ENCODE peak calls at places on chromosomes 13 and 19, in six cellular contexts. Z, O, W, L, A and H are unnamed samples.

GRCh38 chr19:38216785-38217746 is 7.0 kb downstream of the DPF1 start:
- DNase-seq in Z (no peak), O (no peak), W (peak), L (no peak), A (no peak), H (peak)

GRCh38 chr13:31765441-31765840 is 26.1 kb downstream of the RXFP2 start:
- DNase-seq in Z (no peak), O (no peak), W (no peak), L (no peak), A (no peak), H (no peak)

GRCh38 chr19:4109626-4109945 is 14.3 kb downstream of the MAP2K2 start:
- DNase-seq in Z (no peak), O (no peak), W (no peak), L (no peak), A (no peak), H (no peak)

GRCh38 chr19:35491838-35492360 is 1.6 kb upstream of the KRTDAP start:
- DNase-seq in Z (no peak), O (no peak), W (no peak), L (peak), A (no peak), H (peak)

GRCh38 chr13:28392896-28393295 is 102.0 kb downstream of the FLT1 start:
- DNase-seq in Z (no peak), O (no peak), W (no peak), L (no peak), A (no peak), H (no peak)

GRCh38 chr13:24027494-24027893 is 130.2 kb upstream of the C1QTNF9B start:
- DNase-seq in Z (no peak), O (no peak), W (no peak), L (no peak), A (no peak), H (no peak)

GRCh38 chr19:17391371-17392151 is 2.4 kb downstream of the CCDC194 start:
- DNase-seq in Z (no peak), O (no peak), W (peak), L (no peak), A (no peak), H (no peak)

GRCh38 chr19:5282926-5283325 is 57.7 kb downstream of the PTPRS start:
- DNase-seq in Z (no peak), O (no peak), W (no peak), L (no peak), A (no peak), H (no peak)

GRCh38 chr19:20321139-20321656 is 154.2 kb downstream of the ZNF486 start:
- DNase-seq in Z (no peak), O (no peak), W (no peak), L (no peak), A (no peak), H (no peak)

GRCh38 chr19:28023064-28023463 is 1189.9 kb downstream of the UQCRFS1 start:
- DNase-seq in Z (no peak), O (no peak), W (no peak), L (no peak), A (peak), H (no peak)

GRCh38 chr19:15154002-15154612 is 46.7 kb downstream of the NOTCH3 start:
- DNase-seq in Z (no peak), O (no peak), W (peak), L (peak), A (peak), H (peak)

GRCh38 chr19:15475611-15476010 is 3.7 kb downstream of the PGLYRP2 start:
- DNase-seq in Z (no peak), O (no peak), W (no peak), L (no peak), A (no peak), H (no peak)

GRCh38 chr13:105969761-105970160 is 565.7 kb downstream of the EFNB2 start:
- DNase-seq in Z (no peak), O (no peak), W (no peak), L (no peak), A (peak), H (peak)

GRCh38 chr13:33285420-33286124 is at the start of gene STARD13:
- DNase-seq in Z (peak), O (peak), W (peak), L (peak), A (peak), H (peak)

GRCh38 chr13:80338781-80339577 is 1.9 kb downstream of the SPRY2 start:
- DNase-seq in Z (peak), O (peak), W (peak), L (peak), A (peak), H (peak)

GRCh38 chr19:49150106-49150943 is 4.9 kb downstream of the HRC start:
- DNase-seq in Z (no peak), O (peak), W (peak), L (peak), A (peak), H (peak)

GRCh38 chr19:42233106-42233505 is 9.3 kb downstream of the GSK3A start:
- DNase-seq in Z (no peak), O (no peak), W (no peak), L (no peak), A (no peak), H (no peak)

GRCh38 chr13:110231348-110232047 is 75.5 kb downstream of the COL4A1 start:
- DNase-seq in Z (no peak), O (no peak), W (no peak), L (no peak), A (no peak), H (no peak)

GRCh38 chr19:43441736-43442135 is 23.7 kb downstream of the LYPD3 start:
- DNase-seq in Z (no peak), O (no peak), W (no peak), L (no peak), A (no peak), H (no peak)

GRCh38 chr19:49987159-49987698 is 26.3 kb upstream of the SIGLEC11 start:
- DNase-seq in Z (peak), O (peak), W (peak), L (peak), A (peak), H (peak)

GRCh38 chr19:30087381-30088138 is 145.5 kb downstream of the URI1 start:
- DNase-seq in Z (no peak), O (no peak), W (no peak), L (no peak), A (no peak), H (no peak)

GRCh38 chr13:107730835-107731234 is 484.5 kb downstream of the LIG4 start:
- DNase-seq in Z (peak), O (no peak), W (no peak), L (no peak), A (no peak), H (no peak)

GRCh38 chr19:6103217-6103644 is 7.1 kb downstream of the RFX2 start:
- DNase-seq in Z (peak), O (peak), W (peak), L (peak), A (peak), H (no peak)

GRCh38 chr19:45218887-45219780 is 26.1 kb downstream of the EXOC3L2 start:
- DNase-seq in Z (no peak), O (no peak), W (no peak), L (no peak), A (no peak), H (no peak)

GRCh38 chr13:99501952-99502310 is 659 bp downstream of the TM9SF2 start:
- DNase-seq in Z (no peak), O (no peak), W (peak), L (no peak), A (no peak), H (no peak)

GRCh38 chr13:23180711-23181110 is at the start of gene SGCG:
- DNase-seq in Z (no peak), O (no peak), W (no peak), L (no peak), A (no peak), H (no peak)

GRCh38 chr13:33634526-33635111 is 183.3 kb upstream of the RFC3 start:
- DNase-seq in Z (no peak), O (no peak), W (no peak), L (no peak), A (peak), H (no peak)

GRCh38 chr13:20221772-20222171 is 10.3 kb downstream of the GJB6 start:
- DNase-seq in Z (no peak), O (no peak), W (no peak), L (no peak), A (no peak), H (no peak)

GRCh38 chr13:95420501-95420900 is 119.2 kb upstream of the ABCC4 start:
- DNase-seq in Z (no peak), O (no peak), W (no peak), L (no peak), A (no peak), H (no peak)

GRCh38 chr13:36530050-36530789 is 97.9 kb downstream of the CCNA1 start:
- DNase-seq in Z (no peak), O (peak), W (no peak), L (no peak), A (peak), H (no peak)

GRCh38 chr19:45217193-45217956 is 27.8 kb downstream of the EXOC3L2 start:
- DNase-seq in Z (no peak), O (no peak), W (no peak), L (no peak), A (no peak), H (no peak)

GRCh38 chr13:24161010-24161775 is 673 bp downstream of the SPATA13 start:
- DNase-seq in Z (no peak), O (no peak), W (peak), L (peak), A (no peak), H (peak)

GRCh38 chr19:40529093-40529954 is 47.3 kb upstream of the SHKBP1 start:
- DNase-seq in Z (peak), O (peak), W (peak), L (peak), A (peak), H (peak)

GRCh38 chr13:25963681-25964080 is 88.1 kb downstream of the SHISA2 start:
- DNase-seq in Z (no peak), O (no peak), W (no peak), L (no peak), A (peak), H (no peak)

GRCh38 chr19:29308977-29309520 is 96.1 kb upstream of the UQCRFS1 start:
- DNase-seq in Z (no peak), O (no peak), W (no peak), L (no peak), A (no peak), H (no peak)

GRCh38 chr13:39599842-39600241 is 3.2 kb downstream of the LHFPL6 start:
- DNase-seq in Z (no peak), O (no peak), W (no peak), L (no peak), A (no peak), H (no peak)

GRCh38 chr13:72599148-72599743 is 128.2 kb downstream of the MZT1 start:
- DNase-seq in Z (no peak), O (no peak), W (no peak), L (no peak), A (no peak), H (no peak)

GRCh38 chr13:85286081-85286480 is 513.1 kb downstream of the SLITRK6 start:
- DNase-seq in Z (no peak), O (no peak), W (no peak), L (no peak), A (no peak), H (no peak)

GRCh38 chr19:29098863-29099481 is 114.0 kb downstream of the UQCRFS1 start:
- DNase-seq in Z (peak), O (peak), W (peak), L (peak), A (peak), H (peak)

DNA sequence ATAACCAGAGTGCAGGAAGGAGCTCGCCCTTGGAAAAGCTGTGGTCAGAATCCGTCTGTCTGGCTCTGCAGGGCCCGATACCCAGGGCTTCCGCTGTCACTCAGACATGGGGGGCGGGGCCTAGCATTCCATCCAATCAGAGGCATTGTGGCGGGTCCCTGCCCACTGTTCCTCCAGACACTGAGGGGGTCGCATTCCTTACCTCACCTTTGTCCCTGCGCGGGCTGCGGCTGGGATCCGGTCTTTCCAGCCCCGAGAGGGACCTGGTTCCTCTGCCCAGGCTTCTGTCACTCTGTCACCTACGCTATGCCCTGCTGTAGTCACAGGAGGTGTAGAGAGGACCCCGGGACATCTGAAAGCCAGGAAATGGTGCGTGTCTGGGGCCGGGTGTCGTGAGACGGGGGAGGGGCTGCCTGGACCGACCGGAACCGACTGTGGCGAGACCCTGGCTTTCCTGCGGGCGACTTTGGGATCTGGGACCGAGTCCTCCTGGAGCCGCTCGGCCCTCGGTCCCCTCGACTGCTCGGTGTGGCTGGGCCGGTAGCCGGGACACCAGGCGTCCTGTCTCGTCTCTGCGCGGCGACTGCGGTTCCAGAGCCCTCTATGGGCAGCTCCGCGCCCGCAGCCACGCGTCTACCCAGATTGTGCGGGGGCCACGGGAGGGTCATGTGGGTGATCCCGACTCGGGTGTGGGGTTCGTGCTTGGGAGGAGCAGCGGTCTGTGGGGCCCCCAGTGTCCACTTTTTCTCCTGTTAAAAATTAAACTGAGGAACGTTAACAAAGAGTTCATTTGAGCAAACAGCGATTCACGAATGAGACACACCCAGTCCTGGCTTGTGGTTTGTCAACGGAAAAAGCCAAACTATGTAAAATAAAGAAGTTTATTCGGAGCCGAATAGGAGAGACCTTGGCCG is at the start of gene ZNF69:
- DNase-seq in Z (peak), O (peak), W (peak), L (peak), A (peak), H (peak)
- TF ChIP-seq CTCF in Z (peak), O (no peak), W (peak), L (no peak), A (peak), H (no peak)

DNA sequence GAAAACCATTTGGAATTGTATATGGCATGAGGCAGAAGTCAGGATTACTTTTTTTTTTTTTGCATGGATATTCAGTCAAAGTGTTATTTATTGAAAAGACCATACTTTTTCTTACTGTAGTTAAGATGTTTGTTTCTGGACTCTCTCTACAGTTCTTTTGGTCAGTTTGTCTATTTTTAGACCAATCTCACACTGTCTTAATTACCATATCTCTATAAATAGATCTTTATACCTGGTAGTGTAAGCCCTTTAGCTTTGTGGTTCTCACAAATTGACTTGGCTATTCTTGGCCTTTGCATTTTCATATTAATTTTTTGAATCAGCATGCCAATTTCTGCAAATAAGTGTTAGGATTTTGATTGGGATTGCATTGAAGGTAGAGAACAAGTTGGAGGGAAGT is 96.8 kb downstream of the MAB21L1 start:
- DNase-seq in Z (no peak), O (no peak), W (no peak), L (no peak), A (no peak), H (no peak)
- TF ChIP-seq CTCF in Z (no peak), O (no peak), W (no peak), L (no peak), A (no peak), H (no peak)

GRCh38 chr13:44359983-44360375 is 13.6 kb upstream of the SERP2 start:
- DNase-seq in Z (no peak), O (no peak), W (no peak), L (peak), A (peak), H (no peak)
- TF ChIP-seq CTCF in Z (no peak), O (no peak), W (no peak), L (no peak), A (no peak), H (no peak)

DNA sequence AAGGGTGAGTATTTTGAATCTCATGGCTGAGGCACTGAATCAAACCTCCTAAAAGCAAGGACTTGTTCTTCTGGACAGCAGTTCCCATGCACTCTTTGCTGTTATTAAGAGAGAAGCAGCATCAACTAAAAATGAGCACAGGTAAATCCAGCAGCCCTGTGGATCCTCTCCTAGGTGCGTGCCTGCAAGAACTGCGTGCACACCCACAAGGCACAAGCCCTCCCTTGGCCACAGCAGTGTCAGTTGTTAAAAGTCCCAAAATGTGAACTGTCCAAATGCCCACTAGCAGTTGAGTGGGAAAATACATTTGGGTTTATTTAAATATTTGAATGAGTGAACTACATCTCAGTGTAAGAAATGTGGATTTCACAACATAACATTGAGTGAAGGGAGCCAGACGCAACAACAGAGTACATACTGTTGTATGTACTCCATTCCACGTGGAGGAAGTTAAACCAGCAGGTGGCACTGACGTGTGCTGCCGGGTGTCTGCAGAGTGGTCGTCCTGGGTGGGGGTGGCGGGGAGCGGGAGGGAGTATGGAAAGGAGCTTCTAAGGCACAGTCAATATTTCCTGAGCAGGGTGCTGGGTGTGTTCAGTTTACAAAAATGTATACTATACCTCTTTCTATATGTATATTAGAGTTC is 266.4 kb downstream of the NALCN start:
- DNase-seq in Z (peak), O (no peak), W (no peak), L (no peak), A (no peak), H (no peak)
- TF ChIP-seq CTCF in Z (peak), O (no peak), W (no peak), L (peak), A (no peak), H (no peak)

GRCh38 chr19:1001538-1002166 is 1.4 kb downstream of the GRIN3B start:
- DNase-seq in Z (no peak), O (no peak), W (peak), L (peak), A (no peak), H (peak)
- TF ChIP-seq CTCF in Z (peak), O (peak), W (peak), L (peak), A (peak), H (peak)

GRCh38 chr13:59680429-59681024 is 483.2 kb downstream of the DIAPH3 start:
- DNase-seq in Z (no peak), O (no peak), W (no peak), L (no peak), A (peak), H (no peak)
- TF ChIP-seq CTCF in Z (peak), O (peak), W (peak), L (peak), A (peak), H (no peak)